ENCODE peak calls at places on chromosome 2, in seven cellular contexts. H is AG04449; V is skeletal muscle cell; F is glutamatergic neuron; B is NCI-H748 treated with DMSO at 0.1 percent for 48 hours; R is iPS-NIHi11; A is activated CD4-positive, alpha-beta T cell treated with anti-CD3 and anti-CD28 coated beads, Interleukin-2, amount 50 U/mL, for 24 hours. G is an unnamed sample.

GRCh38 chr2:200453853-200454524 is 55.9 kb downstream of the KCTD18 start:
- DNase-seq in H (no peak), V (no peak), F (no peak), B (no peak), R (no peak), A (no peak), G (no peak)

GRCh38 chr2:25339791-25340339 is 1.9 kb downstream of the DNMT3A start:
- DNase-seq in H (no peak), V (no peak), F (peak), B (peak), R (peak), A (no peak), G (no peak)

GRCh38 chr2:68726100-68726499 is 8.5 kb upstream of the ARHGAP25 start:
- DNase-seq in H (no peak), V (no peak), F (no peak), B (no peak), R (no peak), A (no peak), G (no peak)

GRCh38 chr2:22697054-22697453 is 687.9 kb upstream of the KLHL29 start:
- DNase-seq in H (no peak), V (no peak), F (no peak), B (no peak), R (no peak), A (no peak), G (no peak)

GRCh38 chr2:46334389-46335345 is 37.5 kb downstream of the EPAS1 start:
- DNase-seq in H (peak), V (peak), F (no peak), B (no peak), R (no peak), A (no peak), G (no peak)

GRCh38 chr2:101125799-101126198 is 25.4 kb downstream of the TBC1D8 start:
- DNase-seq in H (no peak), V (no peak), F (no peak), B (no peak), R (no peak), A (no peak), G (no peak)

GRCh38 chr2:58032751-58033055 is 13.9 kb upstream of the VRK2 start:
- DNase-seq in H (no peak), V (no peak), F (no peak), B (no peak), R (no peak), A (no peak), G (no peak)

GRCh38 chr2:46800218-46800617 is 115.4 kb downstream of the MCFD2 start:
- DNase-seq in H (no peak), V (no peak), F (no peak), B (no peak), R (no peak), A (no peak), G (no peak)

GRCh38 chr2:168211664-168212163 is 35.7 kb downstream of the STK39 start:
- DNase-seq in H (no peak), V (no peak), F (no peak), B (no peak), R (no peak), A (peak), G (no peak)

GRCh38 chr2:133109772-133110171 is 439.8 kb upstream of the LYPD1 start:
- DNase-seq in H (peak), V (peak), F (no peak), B (no peak), R (no peak), A (no peak), G (no peak)